ENCODE peak calls at places on chromosomes 7 and 10, in five cellular contexts. P is H1, U is NT2/D1, G is HEK293T, V is HepG2. F is an unnamed sample.

GRCh38 chr7:38542156-38542555 is 89.0 kb downstream of the AMPH start:
- DNase-seq in P (no peak), G (no peak), V (no peak), U (no peak), F (no peak)

GRCh38 chr7:66500087-66500486 is 128.6 kb upstream of the KCTD7 start:
- DNase-seq in G (no peak), V (peak), U (no peak), P (no peak), F (no peak)

GRCh38 chr10:11263767-11264166 is 246.1 kb downstream of the CELF2 start:
- DNase-seq in P (no peak), U (no peak), G (no peak), V (no peak), F (no peak)

GRCh38 chr7:151674161-151674920 is 154.6 kb upstream of the RHEB start:
- DNase-seq in P (no peak), V (no peak), G (no peak), U (no peak), F (no peak)

GRCh38 chr7:17559388-17559787 is 260.9 kb downstream of the AHR start:
- DNase-seq in P (no peak), V (no peak), G (no peak), U (no peak), F (no peak)

GRCh38 chr7:27166475-27167169 is 1.3 kb upstream of the HOXA9 start:
- DNase-seq in G (no peak), P (no peak), V (no peak), U (no peak), F (no peak)

GRCh38 chr10:71950683-71951082 is 13.5 kb upstream of the CHST3 start:
- DNase-seq in U (no peak), P (no peak), V (peak), G (no peak), F (no peak)

GRCh38 chr7:55177068-55177530 is 158.3 kb downstream of the EGFR start:
- DNase-seq in U (no peak), V (no peak), P (no peak), G (no peak), F (no peak)

GRCh38 chr7:111329367-111330234 is 232.7 kb downstream of the IMMP2L start:
- DNase-seq in G (no peak), P (no peak), V (no peak), U (no peak), F (no peak)

GRCh38 chr7:13990319-13990983 is 985 bp upstream of the ETV1 start:
- DNase-seq in V (peak), P (peak), U (peak), G (peak), F (no peak)

GRCh38 chr10:69360485-69361302 is 56.0 kb downstream of the TACR2 start:
- DNase-seq in V (no peak), G (no peak), U (no peak), P (no peak), F (no peak)

GRCh38 chr10:127024655-127025054 is 119.4 kb downstream of the DOCK1 start:
- DNase-seq in V (no peak), P (no peak), G (no peak), U (no peak), F (no peak)

GRCh38 chr10:131271195-131271880 is 40.2 kb downstream of the TCERG1L start:
- DNase-seq in V (no peak), P (no peak), U (no peak), G (no peak), F (no peak)

GRCh38 chr7:116632349-116632748 is 39.6 kb upstream of the MET start:
- DNase-seq in U (no peak), V (no peak), P (no peak), G (no peak), F (no peak)

GRCh38 chr7:25968205-25968993 is 183.6 kb upstream of the NFE2L3 start:
- DNase-seq in G (no peak), U (no peak), V (no peak), P (no peak), F (peak)

GRCh38 chr10:33008499-33009243 is 50.6 kb upstream of the ITGB1 start:
- DNase-seq in V (peak), P (peak), U (no peak), G (peak), F (peak)

GRCh38 chr7:130894146-130895005 is 160.4 kb upstream of the KLF14 start:
- DNase-seq in P (no peak), U (no peak), V (peak), G (no peak), F (no peak)

GRCh38 chr10:1939016-1939415 is 201.7 kb upstream of the ADARB2 start:
- DNase-seq in V (no peak), P (no peak), U (no peak), G (no peak), F (no peak)

GRCh38 chr10:90227259-90227658 is 525.9 kb downstream of the KIF20B start:
- DNase-seq in U (no peak), V (no peak), G (no peak), P (no peak), F (no peak)

GRCh38 chr10:104331208-104331838 is 6.9 kb downstream of the ITPRIP start:
- DNase-seq in U (no peak), P (no peak), V (peak), G (peak), F (no peak)

GRCh38 chr10:90462761-90463160 is 395.1 kb downstream of the HTR7 start:
- DNase-seq in G (no peak), V (no peak), U (no peak), P (no peak), F (no peak)

GRCh38 chr7:137633133-137633532 is 213.6 kb downstream of the DGKI start:
- DNase-seq in P (no peak), G (no peak), V (no peak), U (no peak), F (no peak)

GRCh38 chr10:43913676-43914235 is 265.1 kb upstream of the ZNF32 start:
- DNase-seq in U (no peak), V (no peak), G (no peak), P (no peak), F (no peak)

GRCh38 chr10:80412521-80412920 is 4.2 kb downstream of the PRXL2A start:
- DNase-seq in G (no peak), U (no peak), V (no peak), P (no peak), F (no peak)

GRCh38 chr10:80414126-80414898 is 6.0 kb downstream of the PRXL2A start:
- DNase-seq in G (no peak), V (peak), P (no peak), U (no peak), F (no peak)

GRCh38 chr10:80411267-80411668 is 2.9 kb downstream of the PRXL2A start:
- DNase-seq in U (no peak), P (no peak), V (peak), G (no peak), F (no peak)

GRCh38 chr10:80411681-80412230 is 3.4 kb downstream of the PRXL2A start:
- DNase-seq in U (no peak), G (no peak), P (no peak), V (no peak), F (no peak)

GRCh38 chr10:80413152-80413996 is 5.0 kb downstream of the PRXL2A start:
- DNase-seq in P (no peak), G (no peak), V (no peak), U (no peak), F (no peak)
- TF ChIP-seq SUZ12 in P (no peak), G (no peak), V (no peak), U (no peak), F (no peak)

DNA sequence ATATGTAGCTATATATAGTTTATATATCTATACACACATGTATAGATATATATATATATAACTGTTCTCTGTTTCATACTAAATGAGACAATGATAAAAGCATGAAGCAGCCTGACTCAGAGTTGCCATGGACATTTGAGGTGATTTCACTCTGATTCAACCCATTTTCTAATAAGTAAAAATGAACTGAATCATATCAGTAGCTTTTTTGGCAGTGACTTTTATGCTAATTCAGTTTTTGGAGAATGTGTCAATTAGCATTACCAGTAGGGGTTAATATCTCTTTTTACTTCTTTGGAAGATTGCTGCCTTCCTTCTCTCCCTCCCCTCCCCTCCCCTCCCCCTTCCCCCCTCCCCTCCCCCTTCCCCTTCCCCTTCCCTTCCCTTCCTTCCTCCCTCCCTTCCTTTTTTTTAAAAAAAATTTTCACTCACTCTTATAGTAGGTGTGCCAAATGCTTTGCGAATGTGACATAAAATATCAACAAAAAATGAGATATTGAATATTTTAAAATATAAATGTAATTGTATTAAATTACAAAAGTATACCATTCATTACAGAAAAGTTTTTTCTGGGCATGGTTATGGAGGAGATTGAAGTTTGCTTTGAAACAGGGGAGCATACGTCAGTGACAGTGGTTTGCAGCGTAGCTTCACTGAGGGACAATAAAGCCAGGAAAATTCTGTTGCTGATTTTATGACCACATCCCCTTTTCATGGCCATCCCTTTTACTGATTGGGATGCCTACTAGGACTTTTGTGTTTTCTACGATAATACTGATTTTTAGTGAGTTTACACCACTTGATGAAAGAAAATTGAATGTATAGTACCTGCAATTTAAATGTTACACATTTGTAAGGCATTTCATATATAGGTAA is 64.0 kb upstream of the KLF6 start:
- DNase-seq in G (no peak), P (no peak), V (no peak), U (no peak), F (no peak)
- TF ChIP-seq SUZ12 in G (no peak), P (no peak), V (no peak), U (no peak), F (no peak)

DNA sequence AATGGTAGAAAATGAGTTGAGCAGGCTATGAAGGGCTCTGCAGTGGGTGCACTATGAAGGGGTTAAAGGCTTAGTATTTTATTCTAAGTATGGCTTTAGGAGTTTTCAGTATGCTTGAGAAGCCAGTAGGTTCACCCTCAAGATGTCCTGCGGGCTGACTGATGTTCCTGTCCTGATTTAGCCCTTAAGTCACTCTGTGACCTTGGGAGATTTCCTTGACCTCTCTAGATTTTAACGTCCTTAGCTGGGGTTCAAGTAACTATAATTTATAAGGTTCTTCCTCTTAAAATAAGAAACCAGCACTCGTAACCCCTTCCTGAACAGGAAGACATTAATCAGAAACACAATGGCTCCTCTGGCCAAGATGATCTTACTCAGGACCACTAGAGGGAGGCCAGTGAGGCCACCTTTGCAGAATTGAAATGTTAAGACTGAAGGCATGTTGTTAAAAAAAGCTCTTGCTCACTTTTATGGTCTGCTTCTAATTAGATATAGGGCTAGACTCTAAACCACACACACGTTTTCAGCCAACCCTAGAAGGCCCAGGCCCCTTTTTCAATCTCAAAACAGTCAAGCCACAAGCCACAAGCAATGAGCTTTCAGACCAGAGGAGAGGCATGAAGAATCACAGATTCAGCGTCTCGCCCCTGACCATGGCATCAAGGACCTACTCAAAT is 42.0 kb downstream of the CDK1 start:
- DNase-seq in G (no peak), V (no peak), U (peak), P (no peak), F (peak)
- TF ChIP-seq SUZ12 in G (no peak), V (no peak), U (no peak), P (no peak), F (no peak)

DNA sequence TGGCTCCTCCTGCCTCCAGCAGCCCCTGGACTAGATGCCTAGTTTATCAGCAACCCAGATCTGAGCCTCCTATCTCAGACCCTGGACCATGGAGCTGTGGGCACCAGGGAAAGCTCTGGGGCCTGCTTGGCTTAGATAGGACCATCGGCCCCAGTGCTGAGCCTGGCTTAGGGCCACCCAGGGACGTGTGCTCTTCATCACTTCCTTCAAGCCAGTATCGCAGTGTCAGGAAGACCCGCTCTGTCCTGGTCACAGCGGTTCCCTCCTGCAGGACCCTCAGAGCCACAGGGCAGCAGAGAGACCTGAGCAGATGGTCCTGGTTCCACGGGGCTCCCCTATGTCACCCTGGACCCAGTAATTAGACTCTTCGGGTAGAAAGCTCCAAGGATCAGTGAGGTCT is 105.7 kb upstream of the FAM20C start:
- DNase-seq in G (no peak), P (no peak), U (no peak), V (no peak), F (no peak)
- TF ChIP-seq SUZ12 in G (no peak), P (no peak), U (no peak), V (no peak), F (no peak)

DNA sequence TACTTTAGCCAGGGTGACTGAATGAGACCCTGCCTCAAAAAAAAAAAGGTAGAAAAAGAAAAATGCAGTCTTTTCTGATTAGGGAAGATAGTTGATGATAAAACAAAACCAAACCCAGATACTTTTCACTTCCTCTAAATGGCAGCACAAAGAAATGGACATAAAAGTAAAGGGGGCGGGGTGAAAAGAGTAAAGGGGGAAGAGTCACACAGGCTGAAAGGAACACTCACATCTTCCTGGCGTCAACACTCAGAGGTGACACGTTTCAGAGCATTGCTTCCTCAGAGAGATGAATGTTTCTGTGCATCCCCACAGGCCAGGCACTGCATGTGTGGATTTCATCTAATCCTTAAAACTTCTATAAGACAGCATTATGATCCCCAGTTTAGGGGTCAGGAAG is 81.3 kb downstream of the HIPK2 start:
- DNase-seq in G (no peak), V (no peak), P (no peak), U (no peak), F (no peak)
- TF ChIP-seq SUZ12 in G (no peak), V (no peak), P (no peak), U (no peak), F (no peak)

GRCh38 chr10:5364365-5364764 is 401 bp upstream of the UCN3 start:
- DNase-seq in G (no peak), P (no peak), U (no peak), V (no peak), F (no peak)

GRCh38 chr10:5361966-5362365 is 2.8 kb upstream of the UCN3 start:
- DNase-seq in V (no peak), U (no peak), P (no peak), G (no peak), F (no peak)

GRCh38 chr10:5356479-5356763 is 8.3 kb upstream of the UCN3 start:
- DNase-seq in P (no peak), U (no peak), G (no peak), V (no peak), F (no peak)

GRCh38 chr10:5362873-5363272 is 1.9 kb upstream of the UCN3 start:
- DNase-seq in P (no peak), G (no peak), U (no peak), V (no peak), F (no peak)

GRCh38 chr10:5360318-5360915 is 4.3 kb upstream of the UCN3 start:
- DNase-seq in P (no peak), U (no peak), V (no peak), G (no peak), F (no peak)
- TF ChIP-seq SUZ12 in P (no peak), U (no peak), V (no peak), G (no peak), F (no peak)